ENCODE peak calls at places on chromosome 15, in ten cellular contexts. One of them, this sample, is unnamed.
A peak's percentile ranks its signal among the peaks of the same experiment; 100 is the strongest.

GRCh38 chr15:67805871-67806538 is 19.3 kb upstream of the SKOR1 start:
- DNase-seq in iPS DF 6.9: no peak
- DNase-seq in IMR-90: no peak
- DNase-seq in nephron progenitor cell: no peak
- DNase-seq in cardiac fibroblast: no peak
- DNase-seq in AG10803: no peak
- DNase-seq in SW 1271: no peak
- DNase-seq in amniotic epithelial cell: no peak
- DNase-seq in anterior cingulate cortex: no peak
- DNase-seq in substantia nigra: no peak
- DNase-seq in this sample: no peak

GRCh38 chr15:68650901-68651709 is 72.3 kb downstream of the CORO2B start:
- DNase-seq in AG10803: no peak
- DNase-seq in anterior cingulate cortex: peak; percentile 32
- DNase-seq in IMR-90: no peak
- DNase-seq in amniotic epithelial cell: no peak
- DNase-seq in SW 1271: no peak
- DNase-seq in cardiac fibroblast: no peak
- DNase-seq in iPS DF 6.9: peak; percentile 80
- DNase-seq in substantia nigra: no peak
- DNase-seq in nephron progenitor cell: peak; percentile 91
- DNase-seq in this sample: peak; percentile 56

GRCh38 chr15:90638963-90639362 is 78.2 kb upstream of the BLM start:
- DNase-seq in cardiac fibroblast: no peak
- DNase-seq in anterior cingulate cortex: no peak
- DNase-seq in nephron progenitor cell: no peak
- DNase-seq in AG10803: no peak
- DNase-seq in substantia nigra: no peak
- DNase-seq in SW 1271: no peak
- DNase-seq in IMR-90: no peak
- DNase-seq in iPS DF 6.9: no peak
- DNase-seq in amniotic epithelial cell: no peak
- DNase-seq in this sample: no peak

GRCh38 chr15:59258317-59258716 is 51.7 kb downstream of the LDHAL6B start:
- DNase-seq in anterior cingulate cortex: no peak
- DNase-seq in amniotic epithelial cell: no peak
- DNase-seq in nephron progenitor cell: no peak
- DNase-seq in substantia nigra: no peak
- DNase-seq in AG10803: no peak
- DNase-seq in IMR-90: no peak
- DNase-seq in cardiac fibroblast: no peak
- DNase-seq in iPS DF 6.9: no peak
- DNase-seq in SW 1271: no peak
- DNase-seq in this sample: no peak

GRCh38 chr15:72216079-72216478 is 14.9 kb downstream of the PKM start:
- DNase-seq in amniotic epithelial cell: no peak
- DNase-seq in anterior cingulate cortex: no peak
- DNase-seq in cardiac fibroblast: no peak
- DNase-seq in nephron progenitor cell: no peak
- DNase-seq in iPS DF 6.9: no peak
- DNase-seq in SW 1271: no peak
- DNase-seq in AG10803: no peak
- DNase-seq in IMR-90: no peak
- DNase-seq in substantia nigra: no peak
- DNase-seq in this sample: no peak

GRCh38 chr15:52261026-52261425 is 34.6 kb downstream of the MYO5C start:
- DNase-seq in substantia nigra: no peak
- DNase-seq in IMR-90: no peak
- DNase-seq in iPS DF 6.9: no peak
- DNase-seq in anterior cingulate cortex: no peak
- DNase-seq in amniotic epithelial cell: no peak
- DNase-seq in nephron progenitor cell: no peak
- DNase-seq in cardiac fibroblast: no peak
- DNase-seq in AG10803: no peak
- DNase-seq in SW 1271: no peak
- DNase-seq in this sample: no peak

GRCh38 chr15:30872341-30872748 is 31.4 kb upstream of the FAN1 start:
- DNase-seq in anterior cingulate cortex: no peak
- DNase-seq in cardiac fibroblast: no peak
- DNase-seq in nephron progenitor cell: no peak
- DNase-seq in substantia nigra: no peak
- DNase-seq in amniotic epithelial cell: no peak
- DNase-seq in SW 1271: no peak
- DNase-seq in AG10803: no peak
- DNase-seq in IMR-90: peak; percentile 61
- DNase-seq in iPS DF 6.9: no peak
- DNase-seq in this sample: no peak

GRCh38 chr15:73753250-73754130 is at the start of gene INSYN1:
- DNase-seq in amniotic epithelial cell: peak; percentile 7
- DNase-seq in cardiac fibroblast: peak; percentile 59
- DNase-seq in substantia nigra: no peak
- DNase-seq in iPS DF 6.9: no peak
- DNase-seq in nephron progenitor cell: peak; percentile 65
- DNase-seq in IMR-90: no peak
- DNase-seq in SW 1271: no peak
- DNase-seq in AG10803: peak; percentile 48
- DNase-seq in anterior cingulate cortex: peak; percentile 17
- DNase-seq in this sample: no peak

GRCh38 chr15:43749690-43750345 is 3.6 kb downstream of the PDIA3 start:
- DNase-seq in nephron progenitor cell: no peak
- DNase-seq in iPS DF 6.9: no peak
- DNase-seq in substantia nigra: no peak
- DNase-seq in anterior cingulate cortex: no peak
- DNase-seq in cardiac fibroblast: no peak
- DNase-seq in AG10803: no peak
- DNase-seq in amniotic epithelial cell: peak; percentile 7
- DNase-seq in SW 1271: no peak
- DNase-seq in IMR-90: no peak
- DNase-seq in this sample: no peak

GRCh38 chr15:79595995-79596622 is 164.0 kb downstream of the MINAR1 start:
- DNase-seq in amniotic epithelial cell: peak; percentile 80
- DNase-seq in substantia nigra: no peak
- DNase-seq in iPS DF 6.9: peak; percentile 91
- DNase-seq in anterior cingulate cortex: no peak
- DNase-seq in cardiac fibroblast: peak; percentile 75
- DNase-seq in SW 1271: peak; percentile 94
- DNase-seq in IMR-90: peak; percentile 74
- DNase-seq in AG10803: peak; percentile 73
- DNase-seq in nephron progenitor cell: peak; percentile 51
- DNase-seq in this sample: peak; percentile 85

GRCh38 chr15:33581032-33581431 is 270.3 kb downstream of the RYR3 start:
- DNase-seq in amniotic epithelial cell: no peak
- DNase-seq in nephron progenitor cell: no peak
- DNase-seq in substantia nigra: no peak
- DNase-seq in anterior cingulate cortex: no peak
- DNase-seq in SW 1271: no peak
- DNase-seq in IMR-90: peak; percentile 13
- DNase-seq in cardiac fibroblast: peak; percentile 64
- DNase-seq in AG10803: peak; percentile 75
- DNase-seq in iPS DF 6.9: no peak
- DNase-seq in this sample: no peak

GRCh38 chr15:101123222-101123910 is 128.5 kb downstream of the CHSY1 start:
- DNase-seq in amniotic epithelial cell: peak; percentile 91
- DNase-seq in anterior cingulate cortex: no peak
- DNase-seq in IMR-90: peak; percentile 67
- DNase-seq in iPS DF 6.9: no peak
- DNase-seq in nephron progenitor cell: no peak
- DNase-seq in substantia nigra: no peak
- DNase-seq in cardiac fibroblast: peak; percentile 71
- DNase-seq in SW 1271: no peak
- DNase-seq in AG10803: peak; percentile 89
- DNase-seq in this sample: no peak

GRCh38 chr15:87527416-87527815 is 729.1 kb downstream of the NTRK3 start:
- DNase-seq in substantia nigra: no peak
- DNase-seq in SW 1271: no peak
- DNase-seq in amniotic epithelial cell: peak; percentile 31
- DNase-seq in cardiac fibroblast: no peak
- DNase-seq in anterior cingulate cortex: no peak
- DNase-seq in IMR-90: no peak
- DNase-seq in iPS DF 6.9: no peak
- DNase-seq in AG10803: peak; percentile 5
- DNase-seq in nephron progenitor cell: no peak
- DNase-seq in this sample: no peak

GRCh38 chr15:100764778-100765457 is 114.7 kb upstream of the ALDH1A3 start:
- DNase-seq in amniotic epithelial cell: peak; percentile 95
- DNase-seq in cardiac fibroblast: peak; percentile 96
- DNase-seq in iPS DF 6.9: no peak
- DNase-seq in substantia nigra: no peak
- DNase-seq in IMR-90: peak; percentile 79
- DNase-seq in nephron progenitor cell: no peak
- DNase-seq in SW 1271: no peak
- DNase-seq in AG10803: peak; percentile 83
- DNase-seq in anterior cingulate cortex: no peak
- DNase-seq in this sample: no peak

GRCh38 chr15:46442901-46443590 is 808.2 kb downstream of the SQOR start:
- DNase-seq in IMR-90: no peak
- DNase-seq in anterior cingulate cortex: no peak
- DNase-seq in iPS DF 6.9: no peak
- DNase-seq in substantia nigra: no peak
- DNase-seq in nephron progenitor cell: no peak
- DNase-seq in amniotic epithelial cell: peak; percentile 64
- DNase-seq in SW 1271: no peak
- DNase-seq in AG10803: peak; percentile 80
- DNase-seq in cardiac fibroblast: peak; percentile 6
- DNase-seq in this sample: no peak

GRCh38 chr15:78634251-78635145 is 6.5 kb downstream of the CHRNB4 start:
- DNase-seq in amniotic epithelial cell: no peak
- DNase-seq in SW 1271: no peak
- DNase-seq in cardiac fibroblast: no peak
- DNase-seq in nephron progenitor cell: no peak
- DNase-seq in IMR-90: no peak
- DNase-seq in AG10803: no peak
- DNase-seq in iPS DF 6.9: no peak
- DNase-seq in substantia nigra: no peak
- DNase-seq in anterior cingulate cortex: no peak
- DNase-seq in this sample: no peak

GRCh38 chr15:68234060-68234459 is 4.5 kb upstream of the CLN6 start:
- DNase-seq in SW 1271: no peak
- DNase-seq in anterior cingulate cortex: no peak
- DNase-seq in iPS DF 6.9: no peak
- DNase-seq in substantia nigra: no peak
- DNase-seq in IMR-90: peak; percentile 33
- DNase-seq in AG10803: no peak
- DNase-seq in amniotic epithelial cell: peak; percentile 50
- DNase-seq in cardiac fibroblast: no peak
- DNase-seq in nephron progenitor cell: no peak
- DNase-seq in this sample: no peak

GRCh38 chr15:96232335-96232734 is 98.2 kb upstream of the NR2F2 start:
- DNase-seq in nephron progenitor cell: no peak
- DNase-seq in AG10803: no peak
- DNase-seq in iPS DF 6.9: no peak
- DNase-seq in IMR-90: no peak
- DNase-seq in substantia nigra: no peak
- DNase-seq in SW 1271: no peak
- DNase-seq in anterior cingulate cortex: no peak
- DNase-seq in cardiac fibroblast: no peak
- DNase-seq in amniotic epithelial cell: no peak
- DNase-seq in this sample: no peak

GRCh38 chr15:71160976-71161375 is 45.7 kb downstream of the THSD4 start:
- DNase-seq in IMR-90: no peak
- DNase-seq in nephron progenitor cell: no peak
- DNase-seq in amniotic epithelial cell: no peak
- DNase-seq in anterior cingulate cortex: no peak
- DNase-seq in iPS DF 6.9: no peak
- DNase-seq in cardiac fibroblast: no peak
- DNase-seq in substantia nigra: no peak
- DNase-seq in AG10803: no peak
- DNase-seq in SW 1271: no peak
- DNase-seq in this sample: no peak

GRCh38 chr15:85963262-85963760 is 116.4 kb upstream of the AGBL1 start:
- DNase-seq in IMR-90: no peak
- DNase-seq in nephron progenitor cell: no peak
- DNase-seq in AG10803: no peak
- DNase-seq in SW 1271: no peak
- DNase-seq in anterior cingulate cortex: no peak
- DNase-seq in iPS DF 6.9: no peak
- DNase-seq in substantia nigra: no peak
- DNase-seq in amniotic epithelial cell: no peak
- DNase-seq in cardiac fibroblast: no peak
- DNase-seq in this sample: no peak

GRCh38 chr15:78076231-78077052 is 1.1 kb downstream of the TBC1D2B start:
- DNase-seq in cardiac fibroblast: no peak
- DNase-seq in anterior cingulate cortex: no peak
- DNase-seq in nephron progenitor cell: peak; percentile 17
- DNase-seq in SW 1271: no peak
- DNase-seq in iPS DF 6.9: no peak
- DNase-seq in AG10803: peak; percentile 46
- DNase-seq in amniotic epithelial cell: peak; percentile 30
- DNase-seq in substantia nigra: no peak
- DNase-seq in IMR-90: no peak
- DNase-seq in this sample: no peak

GRCh38 chr15:56241374-56242085 is 2.1 kb downstream of the RFX7 start:
- DNase-seq in nephron progenitor cell: no peak
- DNase-seq in cardiac fibroblast: peak; percentile 25
- DNase-seq in SW 1271: no peak
- DNase-seq in iPS DF 6.9: no peak
- DNase-seq in amniotic epithelial cell: no peak
- DNase-seq in AG10803: no peak
- DNase-seq in IMR-90: peak; percentile 10
- DNase-seq in anterior cingulate cortex: no peak
- DNase-seq in substantia nigra: no peak
- DNase-seq in this sample: no peak

GRCh38 chr15:68930268-68931022 is at the start of gene SPESP1:
- DNase-seq in nephron progenitor cell: no peak
- DNase-seq in substantia nigra: no peak
- DNase-seq in SW 1271: no peak
- DNase-seq in amniotic epithelial cell: peak; percentile 54
- DNase-seq in iPS DF 6.9: no peak
- DNase-seq in cardiac fibroblast: peak; percentile 75
- DNase-seq in AG10803: peak; percentile 72
- DNase-seq in IMR-90: peak; percentile 62
- DNase-seq in anterior cingulate cortex: peak; percentile 9
- DNase-seq in this sample: peak; percentile 7

GRCh38 chr15:41501191-41501917 is 7.7 kb downstream of the ITPKA start:
- DNase-seq in amniotic epithelial cell: no peak
- DNase-seq in substantia nigra: no peak
- DNase-seq in nephron progenitor cell: peak; percentile 52
- DNase-seq in AG10803: no peak
- DNase-seq in SW 1271: no peak
- DNase-seq in anterior cingulate cortex: no peak
- DNase-seq in iPS DF 6.9: no peak
- DNase-seq in cardiac fibroblast: no peak
- DNase-seq in IMR-90: peak; percentile 44
- DNase-seq in this sample: peak; percentile 73

GRCh38 chr15:36133686-36134085 is 445.7 kb upstream of the CDIN1 start:
- DNase-seq in AG10803: no peak
- DNase-seq in SW 1271: no peak
- DNase-seq in IMR-90: peak; percentile 53
- DNase-seq in cardiac fibroblast: no peak
- DNase-seq in substantia nigra: no peak
- DNase-seq in amniotic epithelial cell: peak; percentile 20
- DNase-seq in nephron progenitor cell: no peak
- DNase-seq in anterior cingulate cortex: no peak
- DNase-seq in iPS DF 6.9: no peak
- DNase-seq in this sample: no peak

GRCh38 chr15:68608844-68609232 is 30.0 kb downstream of the CORO2B start:
- DNase-seq in amniotic epithelial cell: no peak
- DNase-seq in iPS DF 6.9: no peak
- DNase-seq in substantia nigra: no peak
- DNase-seq in anterior cingulate cortex: no peak
- DNase-seq in nephron progenitor cell: no peak
- DNase-seq in SW 1271: no peak
- DNase-seq in cardiac fibroblast: no peak
- DNase-seq in IMR-90: no peak
- DNase-seq in AG10803: no peak
- DNase-seq in this sample: no peak

This sample was measured in BE2C.